ENCODE peak calls at places on chromosomes 11 and 22, in eight cellular contexts. X is tibial artery, L is stomach, Y is HepG2, S is prostate gland, O is uterus, W is colonic mucosa, C is IMR-90. V is an unnamed sample.

GRCh38 chr22:33242078-33242477 is 183.9 kb upstream of the SYN3 start:
- DNase-seq in Y (no peak), L (no peak), S (no peak), X (no peak), W (no peak), O (no peak), C (no peak), V (no peak)

GRCh38 chr11:12248330-12248729 is 129.0 kb upstream of the PARVA start:
- DNase-seq in W (peak; percentile 94), L (peak; percentile 98), X (peak; percentile 70), O (peak; percentile 52), Y (peak; percentile 69), S (peak; percentile 88), C (peak; percentile 57), V (no peak)

GRCh38 chr11:70251583-70252285 is 18.8 kb upstream of the PPFIA1 start:
- DNase-seq in X (no peak), S (no peak), O (no peak), L (no peak), C (no peak), W (no peak), Y (no peak), V (no peak)

GRCh38 chr11:46112961-46113617 is 8.2 kb downstream of the PHF21A start:
- DNase-seq in O (no peak), X (no peak), S (peak; percentile 49), L (no peak), W (peak; percentile 39), C (peak; percentile 68), Y (peak; percentile 59), V (no peak)

GRCh38 chr11:134949716-134950115 is 537.7 kb upstream of the B3GAT1 start:
- DNase-seq in C (peak; percentile 26), L (no peak), O (no peak), W (no peak), S (no peak), Y (no peak), X (no peak), V (no peak)

GRCh38 chr22:47203554-47203991 is 441.1 kb downstream of the TBC1D22A start:
- DNase-seq in S (no peak), C (no peak), W (peak; percentile 11), L (peak; percentile 22), X (no peak), Y (no peak), O (no peak), V (peak; percentile 6)

GRCh38 chr22:50146440-50147228 is 23.9 kb upstream of the PANX2 start:
- DNase-seq in Y (peak; percentile 87), W (peak; percentile 64), C (peak; percentile 71), L (peak; percentile 68), X (peak; percentile 44), S (no peak), O (peak; percentile 65), V (peak; percentile 82)

GRCh38 chr11:114319716-114320328 is 23.6 kb downstream of the NNMT start:
- DNase-seq in X (no peak), Y (no peak), W (no peak), C (no peak), O (no peak), S (no peak), L (no peak), V (no peak)

GRCh38 chr22:28670153-28670552 is 9.5 kb downstream of the TTC28 start:
- DNase-seq in X (no peak), C (no peak), O (no peak), S (no peak), Y (no peak), L (no peak), W (no peak), V (no peak)

DNA sequence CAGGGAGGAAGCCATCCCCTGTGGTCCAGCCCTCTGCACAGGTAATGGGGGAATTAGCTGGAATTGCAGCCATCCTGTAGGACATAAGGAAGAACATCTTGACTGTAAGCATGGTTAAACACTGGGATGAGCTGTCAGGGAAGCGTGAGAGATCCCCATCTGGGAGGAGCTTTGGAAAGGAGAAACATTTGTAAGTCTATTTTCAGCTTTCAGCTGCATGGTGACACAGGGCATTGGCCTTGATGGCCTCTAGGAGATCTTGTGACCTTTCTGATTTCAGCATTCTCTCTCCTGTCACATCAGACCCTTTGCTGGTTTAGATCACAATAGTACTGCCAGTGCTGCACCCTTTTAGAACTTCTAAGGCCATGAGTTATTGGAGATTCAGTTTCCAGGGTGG is 47.1 kb downstream of the BCR start:
- DNase-seq in X (no peak), L (no peak), Y (no peak), O (no peak), W (no peak), C (no peak), S (no peak), V (peak; percentile 1)
- H3K27ac ChIP-seq in X (peak overlapping the region; percentile 72), L (peak overlapping the region; percentile 27), Y (no peak overlapping the region), O (no peak overlapping the region), W (no peak overlapping the region), C (no peak overlapping the region), S (no peak overlapping the region), V (no peak overlapping the region)

DNA sequence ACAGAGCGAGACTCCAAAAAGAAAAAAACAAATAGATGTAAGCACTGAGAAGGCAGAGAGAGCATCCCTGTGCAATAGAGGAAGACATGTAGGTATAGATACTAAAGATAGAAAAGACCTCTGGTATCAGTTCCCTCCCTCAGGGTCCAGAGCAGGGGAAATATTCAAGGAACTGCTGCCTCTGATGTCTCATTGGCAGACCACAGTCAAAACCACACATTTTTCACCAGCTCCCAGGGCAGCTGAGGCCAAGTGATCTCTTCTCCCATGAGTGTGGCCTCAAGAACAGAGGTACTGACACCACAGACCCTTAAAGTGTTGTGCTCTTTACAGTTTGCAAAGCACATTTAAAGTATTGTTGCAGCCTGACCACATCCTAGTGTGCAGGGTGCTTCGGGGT is 288.5 kb downstream of the NTM start:
- DNase-seq in C (no peak), S (no peak), W (no peak), O (no peak), Y (no peak), L (no peak), X (no peak), V (no peak)
- H3K4me1 ChIP-seq in C (no peaks in the 10 kb centered on the region), S (no peaks in the 10 kb centered on the region), W (no peaks in the 10 kb centered on the region), O (no peaks in the 10 kb centered on the region), Y (no peaks in the 10 kb centered on the region), L (no peaks in the 10 kb centered on the region), X (no peaks in the 10 kb centered on the region), V (no peaks in the 10 kb centered on the region)

GRCh38 chr22:45308624-45309421 is 911 bp upstream of the FAM118A start:
- DNase-seq in X (no peak), Y (no peak), C (no peak), W (no peak), S (no peak), L (no peak), O (peak; percentile 27), V (peak; percentile 62)

GRCh38 chr22:45311033-45311531 is 1.3 kb downstream of the FAM118A start:
- DNase-seq in O (no peak), L (no peak), C (no peak), Y (no peak), S (peak; percentile 33), W (no peak), X (no peak), V (no peak)

GRCh38 chr22:45312415-45312814 is 2.7 kb downstream of the FAM118A start:
- DNase-seq in S (no peak), O (no peak), L (no peak), C (no peak), X (no peak), W (no peak), Y (no peak), V (no peak)

GRCh38 chr22:45310331-45311032 is 748 bp downstream of the FAM118A start:
- DNase-seq in S (no peak), W (no peak), Y (no peak), L (no peak), X (no peak), C (no peak), O (no peak), V (peak; percentile 55)

GRCh38 chr22:45309422-45310227 is at the start of gene FAM118A:
- DNase-seq in O (peak; percentile 95), Y (peak; percentile 87), L (peak; percentile 95), X (peak; percentile 86), S (peak; percentile 94), C (peak; percentile 88), W (peak; percentile 97), V (peak; percentile 94)
- TF ChIP-seq CTCF in O (peak; percentile 10), Y (peak; percentile 44), L (no peak), X (peak; percentile 14), S (peak; percentile 42), C (peak; percentile 24), W (no peak), V (peak; percentile 17)

DNA sequence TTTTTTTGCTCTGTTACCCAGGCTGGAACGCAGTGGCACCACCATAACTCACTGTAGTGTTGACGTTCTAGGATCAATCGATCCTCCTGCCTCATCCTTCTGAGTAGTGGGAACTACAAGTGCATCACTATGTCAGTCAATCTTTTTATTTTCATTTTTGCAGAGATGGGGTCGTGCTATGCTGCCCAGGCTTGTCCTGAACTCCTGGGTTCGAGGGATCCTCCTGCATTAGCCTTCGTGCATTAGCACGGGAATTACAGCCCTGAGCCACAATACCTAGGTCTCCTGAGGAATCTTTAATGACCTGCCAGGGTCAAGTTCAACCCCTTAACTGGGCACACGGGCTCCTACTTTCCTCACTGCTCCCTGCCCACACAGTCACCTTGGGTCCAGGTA is 4.4 kb downstream of the APOL3 start:
- DNase-seq in S (no peak), L (no peak), Y (no peak), O (no peak), X (peak; percentile 14), W (no peak), C (no peak), V (no peak)
- H3K27ac ChIP-seq in S (peak overlapping the region; percentile 91), L (peak overlapping the region; percentile 89), Y (peak overlapping the region; percentile 64), O (peak overlapping the region; percentile 94), X (peak overlapping the region; percentile 85), W (peak overlapping the region; percentile 74), C (peak overlapping the region; percentile 76), V (peak overlapping the region; percentile 90)

GRCh38 chr11:72834905-72835304 is 20.7 kb downstream of the ATG16L2 start:
- DNase-seq in L (no peak), S (no peak), C (no peak), O (no peak), Y (no peak), X (no peak), W (no peak), V (no peak)

GRCh38 chr11:72832301-72833082 is 18.3 kb downstream of the ATG16L2 start:
- DNase-seq in C (no peak), X (no peak), L (no peak), Y (no peak), S (no peak), O (no peak), W (no peak), V (no peak)

GRCh38 chr11:72831521-72832300 is 17.5 kb downstream of the ATG16L2 start:
- DNase-seq in S (peak; percentile 77), W (peak; percentile 85), C (peak; percentile 71), Y (peak; percentile 63), L (peak; percentile 85), X (peak; percentile 88), O (peak; percentile 86), V (peak; percentile 62)

GRCh38 chr11:72833792-72834501 is 19.7 kb downstream of the ATG16L2 start:
- DNase-seq in X (no peak), W (no peak), O (no peak), Y (no peak), S (no peak), L (no peak), C (no peak), V (no peak)

DNA sequence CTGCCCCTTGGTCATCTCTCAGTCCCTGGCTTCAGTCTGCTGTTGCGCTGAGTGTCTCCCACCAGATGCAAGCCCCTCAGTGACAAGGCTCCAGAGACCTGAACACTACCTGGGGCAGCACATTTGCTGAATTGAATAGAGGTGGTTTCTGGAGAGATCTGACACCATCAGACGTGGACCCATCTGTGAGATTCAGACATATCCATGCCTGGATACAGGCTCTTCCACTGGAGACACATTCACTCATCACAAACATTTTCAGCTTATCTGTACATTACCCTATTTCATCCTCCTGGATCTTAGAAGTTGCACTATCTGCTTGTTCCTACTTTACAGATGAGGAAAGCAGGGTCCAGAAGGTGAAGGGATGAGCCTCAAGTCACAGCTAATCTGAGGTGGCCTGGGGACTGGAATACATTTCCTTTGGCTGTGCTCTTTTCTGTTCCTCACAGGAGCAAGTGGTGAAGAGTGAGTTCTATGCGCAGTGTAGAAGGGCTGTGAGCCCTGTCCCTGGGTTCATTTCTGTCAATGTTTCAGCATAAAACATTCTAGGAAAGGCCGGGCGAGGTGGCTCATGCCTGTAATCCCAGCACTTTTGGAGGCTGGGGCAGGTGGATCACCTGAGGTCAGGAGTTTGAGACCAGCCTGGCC is 19.0 kb downstream of the ATG16L2 start:
- DNase-seq in O (no peak), Y (no peak), C (no peak), S (no peak), X (no peak), W (no peak), L (no peak), V (no peak)
- H3K4me1 ChIP-seq in O (no peaks in the 10 kb centered on the region), Y (peaks cover 15% of the 10 kb centered on the region), C (peaks cover 8% of the 10 kb centered on the region), S (peaks cover 5% of the 10 kb centered on the region), X (peaks cover 67% of the 10 kb centered on the region), W (peaks cover 4% of the 10 kb centered on the region), L (peaks cover 56% of the 10 kb centered on the region), V (peaks cover 16% of the 10 kb centered on the region)